ENCODE peak calls at places on chromosomes 5 and 9, in eight cellular contexts. Z is tibial nerve, G is tibial artery, F is cardiac fibroblast, Q is right atrium auricular region, Y is heart right ventricle, B is GM13977, S is body of pancreas. T is an unnamed sample.

GRCh38 chr5:110735545-110735944 is 3.3 kb upstream of the SLC25A46 start:
- DNase-seq in Z (no peak), G (no peak), F (no peak), Q (no peak), Y (no peak), B (no peak), S (no peak), T (no peak)

GRCh38 chr9:114117996-114118830 is 19.1 kb upstream of the KIF12 start:
- DNase-seq in Z (no peak), G (peak), F (no peak), Q (no peak), Y (no peak), B (no peak), S (peak), T (no peak)

GRCh38 chr9:37935106-37935505 is 31.2 kb upstream of the SLC25A51 start:
- DNase-seq in Z (no peak), G (no peak), F (no peak), Q (no peak), Y (no peak), B (no peak), S (no peak), T (no peak)

GRCh38 chr5:997001-997474 is 11.6 kb upstream of the NKD2 start:
- DNase-seq in Z (no peak), G (peak), F (no peak), Q (no peak), Y (peak), B (no peak), S (peak), T (no peak)

GRCh38 chr5:141382469-141383294 is at the start of gene PCDHGA7:
- DNase-seq in Z (no peak), G (no peak), F (peak), Q (no peak), Y (no peak), B (no peak), S (no peak), T (peak)

GRCh38 chr9:84862786-84863185 is 193.3 kb downstream of the NTRK2 start:
- DNase-seq in Z (no peak), G (peak), F (peak), Q (no peak), Y (no peak), B (no peak), S (no peak), T (no peak)

GRCh38 chr9:131627846-131628820 is 82.8 kb downstream of the PRRT1B start:
- DNase-seq in Z (no peak), G (no peak), F (peak), Q (peak), Y (no peak), B (no peak), S (peak), T (no peak)

GRCh38 chr5:134784241-134784920 is 25.8 kb downstream of the DDX46 start:
- DNase-seq in Z (no peak), G (no peak), F (peak), Q (no peak), Y (no peak), B (no peak), S (no peak), T (no peak)

GRCh38 chr5:122091942-122092600 is 14.0 kb upstream of the LOX start:
- DNase-seq in Z (no peak), G (no peak), F (peak), Q (no peak), Y (no peak), B (no peak), S (no peak), T (no peak)

GRCh38 chr5:135429326-135429725 is 17.8 kb downstream of the DCANP1 start:
- DNase-seq in Z (no peak), G (no peak), F (no peak), Q (peak), Y (peak), B (no peak), S (no peak), T (no peak)

GRCh38 chr5:142013734-142014495 is 1.1 kb upstream of the GNPDA1 start:
- DNase-seq in Z (peak), G (peak), F (peak), Q (peak), Y (peak), B (no peak), S (peak), T (no peak)

GRCh38 chr5:7208911-7209310 is 187.0 kb upstream of the ADCY2 start:
- DNase-seq in Z (peak), G (peak), F (no peak), Q (peak), Y (no peak), B (no peak), S (peak), T (no peak)

GRCh38 chr9:94018628-94019027 is 63.5 kb upstream of the BARX1 start:
- DNase-seq in Z (no peak), G (no peak), F (peak), Q (no peak), Y (no peak), B (no peak), S (no peak), T (no peak)

GRCh38 chr5:6712582-6713273 is 504 bp upstream of the TENT4A start:
- DNase-seq in Z (peak), G (peak), F (peak), Q (peak), Y (peak), B (no peak), S (peak), T (peak)

GRCh38 chr9:92983984-92984589 is 36.8 kb downstream of the FGD3 start:
- DNase-seq in Z (no peak), G (no peak), F (peak), Q (no peak), Y (no peak), B (no peak), S (no peak), T (no peak)

GRCh38 chr5:127806776-127807175 is 103.6 kb downstream of the CCDC192 start:
- DNase-seq in Z (no peak), G (no peak), F (no peak), Q (no peak), Y (no peak), B (no peak), S (no peak), T (no peak)

GRCh38 chr9:82923410-82924242 is 139.3 kb downstream of the RASEF start:
- DNase-seq in Z (no peak), G (no peak), F (no peak), Q (no peak), Y (no peak), B (no peak), S (no peak), T (no peak)

GRCh38 chr5:65255294-65255693 is 226.4 kb downstream of the ADAMTS6 start:
- DNase-seq in Z (no peak), G (no peak), F (no peak), Q (no peak), Y (no peak), B (no peak), S (no peak), T (no peak)

GRCh38 chr5:137310051-137310730 is 188.9 kb downstream of the SPOCK1 start:
- DNase-seq in Z (no peak), G (no peak), F (peak), Q (no peak), Y (no peak), B (no peak), S (no peak), T (no peak)

GRCh38 chr9:121225240-121225639 is 23.6 kb upstream of the RAB14 start:
- DNase-seq in Z (no peak), G (no peak), F (no peak), Q (no peak), Y (no peak), B (no peak), S (no peak), T (no peak)

GRCh38 chr9:93278164-93278563 is 94.2 kb downstream of the WNK2 start:
- DNase-seq in Z (no peak), G (no peak), F (no peak), Q (no peak), Y (no peak), B (no peak), S (no peak), T (no peak)

GRCh38 chr5:122129332-122129731 is at the start of gene ZNF474:
- DNase-seq in Z (peak), G (peak), F (peak), Q (no peak), Y (no peak), B (no peak), S (peak), T (no peak)

GRCh38 chr9:33381231-33381791 is 21.1 kb downstream of the AQP7 start:
- DNase-seq in Z (no peak), G (peak), F (no peak), Q (no peak), Y (no peak), B (no peak), S (no peak), T (no peak)

GRCh38 chr9:74078647-74079046 is 418.5 kb upstream of the RORB start:
- DNase-seq in Z (no peak), G (no peak), F (peak), Q (no peak), Y (no peak), B (no peak), S (no peak), T (no peak)

GRCh38 chr5:89827960-89828359 is 581.6 kb downstream of the CETN3 start:
- DNase-seq in Z (no peak), G (no peak), F (no peak), Q (no peak), Y (no peak), B (no peak), S (no peak), T (no peak)

GRCh38 chr5:149002761-149003689 is 59.8 kb downstream of the SH3TC2 start:
- DNase-seq in Z (no peak), G (no peak), F (peak), Q (no peak), Y (no peak), B (no peak), S (no peak), T (no peak)

GRCh38 chr5:54757541-54757940 is 227.9 kb downstream of the ESM1 start:
- DNase-seq in Z (no peak), G (no peak), F (no peak), Q (no peak), Y (no peak), B (no peak), S (no peak), T (no peak)

GRCh38 chr5:31626156-31626555 is 12.8 kb upstream of the PDZD2 start:
- DNase-seq in Z (no peak), G (no peak), F (no peak), Q (no peak), Y (peak), B (no peak), S (peak), T (no peak)

GRCh38 chr5:127410906-127411780 is 106.3 kb upstream of the PRRC1 start:
- DNase-seq in Z (no peak), G (no peak), F (no peak), Q (no peak), Y (no peak), B (peak), S (no peak), T (peak)

GRCh38 chr9:93252781-93253530 is 69.0 kb downstream of the WNK2 start:
- DNase-seq in Z (no peak), G (peak), F (no peak), Q (no peak), Y (no peak), B (no peak), S (peak), T (no peak)

GRCh38 chr5:170120576-170120975 is 14.9 kb downstream of the FOXI1 start:
- DNase-seq in Z (no peak), G (no peak), F (peak), Q (no peak), Y (no peak), B (no peak), S (no peak), T (no peak)

GRCh38 chr9:21294325-21294724 is 10.8 kb downstream of the IFNA5 start:
- DNase-seq in Z (no peak), G (no peak), F (peak), Q (no peak), Y (no peak), B (no peak), S (peak), T (no peak)

GRCh38 chr5:101035425-101035824 is 132.3 kb upstream of the ST8SIA4 start:
- DNase-seq in Z (no peak), G (no peak), F (no peak), Q (no peak), Y (no peak), B (no peak), S (no peak), T (no peak)

GRCh38 chr9:14180077-14180941 is 133.6 kb downstream of the NFIB start:
- DNase-seq in Z (peak), G (no peak), F (no peak), Q (no peak), Y (peak), B (no peak), S (peak), T (no peak)

GRCh38 chr5:122775713-122776084 is 819 bp downstream of the SNX2 start:
- DNase-seq in Z (no peak), G (no peak), F (peak), Q (no peak), Y (no peak), B (no peak), S (no peak), T (no peak)

GRCh38 chr9:12934515-12935301 is 159.9 kb downstream of the LURAP1L start:
- DNase-seq in Z (no peak), G (peak), F (peak), Q (no peak), Y (no peak), B (no peak), S (no peak), T (no peak)

GRCh38 chr9:132474253-132474652 is 64.2 kb downstream of the CFAP77 start:
- DNase-seq in Z (no peak), G (no peak), F (no peak), Q (no peak), Y (no peak), B (no peak), S (no peak), T (no peak)

DNA sequence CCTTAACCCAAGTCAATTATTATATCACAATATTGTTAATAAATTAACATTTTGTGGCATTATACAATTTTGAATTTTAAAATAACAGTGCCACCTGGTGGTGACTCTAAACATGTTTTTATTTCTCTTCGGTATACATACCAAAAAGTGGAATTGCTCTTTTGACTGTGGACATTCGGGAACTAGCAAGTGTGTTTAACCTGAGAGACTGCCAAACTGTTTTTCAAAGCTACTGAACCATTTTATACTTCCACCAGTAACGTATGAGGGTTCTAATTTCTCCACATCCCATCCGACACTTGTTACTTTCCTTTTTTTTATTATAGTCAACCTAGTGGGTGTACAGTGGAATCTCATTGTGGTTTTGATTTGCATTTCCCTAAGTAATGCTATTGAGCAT is 18.3 kb upstream of the HSDL2 start:
- DNase-seq in Z (peak), G (no peak), F (peak), Q (no peak), Y (no peak), B (no peak), S (no peak), T (no peak)
- TF ChIP-seq CTCF in Z (peak), G (peak), F (peak), Q (peak), Y (peak), B (peak), S (peak), T (no peak)

DNA sequence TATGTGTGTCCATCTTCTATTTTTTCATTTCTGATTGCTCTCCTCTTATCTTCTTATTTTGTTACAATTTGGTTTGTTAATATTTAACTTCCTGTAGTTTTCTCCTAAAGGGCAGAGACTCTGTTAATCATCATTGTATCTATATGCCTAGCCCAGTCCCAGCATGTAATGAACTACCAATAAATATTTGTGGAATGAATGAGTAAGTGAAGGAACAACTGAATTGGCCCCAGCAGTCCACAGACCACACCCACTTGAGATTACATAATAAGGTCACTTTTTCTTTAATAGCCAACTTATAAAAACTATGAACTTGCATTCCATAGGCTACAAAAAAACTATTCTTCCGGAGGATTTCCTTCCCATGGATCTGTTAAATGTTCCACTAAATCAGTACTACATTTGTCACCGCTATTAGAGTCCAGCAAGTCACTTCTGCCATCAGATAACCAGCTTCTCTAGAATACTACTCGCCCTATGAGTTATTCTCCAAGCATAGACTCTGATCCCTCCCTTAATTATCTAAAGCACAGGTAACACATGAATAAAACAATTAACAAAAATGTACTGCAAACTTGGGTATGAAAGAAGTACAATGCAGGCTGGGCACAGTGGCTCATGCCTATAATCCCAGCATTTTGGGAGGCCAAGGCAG is 27.5 kb upstream of the TNPO1 start:
- DNase-seq in Z (no peak), G (no peak), F (peak), Q (no peak), Y (no peak), B (no peak), S (no peak), T (no peak)
- TF ChIP-seq CTCF in Z (no peak), G (no peak), F (no peak), Q (no peak), Y (no peak), B (no peak), S (no peak), T (no peak)

GRCh38 chr9:123616707-123617106 is 260.7 kb downstream of the CRB2 start:
- DNase-seq in Z (no peak), G (no peak), F (no peak), Q (no peak), Y (no peak), B (no peak), S (no peak), T (no peak)

GRCh38 chr9:123614503-123615258 is 258.7 kb downstream of the CRB2 start:
- DNase-seq in Z (no peak), G (no peak), F (no peak), Q (no peak), Y (no peak), B (no peak), S (no peak), T (no peak)

GRCh38 chr9:123617952-123618678 is 262.1 kb downstream of the CRB2 start:
- DNase-seq in Z (no peak), G (no peak), F (no peak), Q (no peak), Y (no peak), B (no peak), S (no peak), T (no peak)

GRCh38 chr9:123617286-123617685 is 261.3 kb downstream of the CRB2 start:
- DNase-seq in Z (no peak), G (no peak), F (no peak), Q (no peak), Y (no peak), B (no peak), S (no peak), T (no peak)

DNA sequence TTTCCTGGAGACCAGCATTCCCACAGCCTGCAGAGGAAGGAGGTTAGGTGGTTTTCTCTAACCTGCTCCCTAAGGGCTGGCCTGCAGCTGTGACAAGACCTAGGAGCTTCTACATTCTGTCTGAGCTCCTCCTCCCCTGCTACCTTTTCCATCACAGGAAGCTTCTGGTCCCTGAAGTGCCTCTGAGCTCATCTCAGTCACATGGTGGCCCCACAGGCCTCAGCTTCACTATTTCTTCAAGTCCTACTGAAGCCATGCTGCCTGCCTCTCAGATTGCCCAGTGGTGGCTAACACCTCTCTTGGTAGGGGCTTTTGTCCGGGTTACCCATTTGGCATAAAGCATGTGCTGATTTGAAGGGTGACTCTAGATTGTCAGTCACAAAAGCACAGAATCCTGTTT is 259.4 kb downstream of the CRB2 start:
- DNase-seq in Z (no peak), G (no peak), F (no peak), Q (no peak), Y (no peak), B (no peak), S (no peak), T (peak)
- TF ChIP-seq CTCF in Z (no peak), G (no peak), F (no peak), Q (no peak), Y (no peak), B (no peak), S (no peak), T (no peak)

DNA sequence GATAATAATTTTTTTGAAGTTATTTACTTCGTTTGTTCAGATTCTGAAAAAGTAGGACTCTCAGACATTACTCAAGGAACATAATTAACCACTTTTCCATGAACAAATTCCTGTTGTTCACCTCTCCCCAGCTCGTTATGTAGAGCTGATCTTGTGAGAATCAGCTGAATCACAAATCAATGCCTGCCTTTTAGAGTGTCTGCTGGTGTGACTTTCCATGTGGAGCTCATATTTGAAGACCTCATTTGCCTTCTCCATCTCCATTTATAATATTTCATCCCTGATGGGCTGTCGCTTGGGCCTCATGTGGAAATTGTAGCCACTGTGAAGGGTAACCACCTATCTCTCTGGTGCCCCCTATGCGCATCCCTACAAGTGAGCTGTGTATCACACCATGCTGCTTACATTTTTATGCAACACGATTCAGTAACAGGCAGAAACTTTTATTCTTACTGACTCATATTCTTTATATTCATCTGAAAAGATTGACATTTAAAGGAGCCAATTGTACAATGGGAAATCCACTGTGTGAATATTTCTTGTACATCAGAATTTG is 111.3 kb downstream of the STK32A start:
- DNase-seq in Z (no peak), G (no peak), F (no peak), Q (no peak), Y (no peak), B (no peak), S (no peak), T (no peak)
- TF ChIP-seq CTCF in Z (no peak), G (no peak), F (no peak), Q (no peak), Y (no peak), B (no peak), S (no peak), T (no peak)

GRCh38 chr9:5876711-5877110 is 14.0 kb upstream of the MLANA start:
- DNase-seq in Z (no peak), G (no peak), F (no peak), Q (no peak), Y (no peak), B (no peak), S (no peak), T (no peak)
- TF ChIP-seq CTCF in Z (no peak), G (no peak), F (no peak), Q (no peak), Y (no peak), B (no peak), S (no peak), T (no peak)